ENCODE peak calls at places on chromosomes 7 and 10, in ten cellular contexts. T, J, D, P, U, F, H, I, X and C are unnamed samples.

GRCh38 chr7:48183370-48183743 is 12.1 kb downstream of the ABCA13 start:
- DNase-seq in U (no peak), P (no peak), F (no peak), X (no peak), I (no peak), J (no peak), T (no peak), H (no peak), D (no peak), C (no peak)

GRCh38 chr10:67171970-67172369 is 246.1 kb downstream of the LRRTM3 start:
- DNase-seq in T (no peak), F (no peak), J (no peak), X (no peak), D (no peak), U (no peak), P (no peak), I (no peak), H (no peak), C (no peak)

GRCh38 chr7:121620206-121620605 is 224.1 kb upstream of the FAM3C start:
- DNase-seq in T (no peak), J (no peak), U (no peak), H (no peak), X (no peak), F (no peak), D (no peak), P (no peak), I (no peak), C (no peak)

GRCh38 chr10:43737003-43737402 is 88.3 kb upstream of the ZNF32 start:
- DNase-seq in F (no peak), I (no peak), X (no peak), U (no peak), J (no peak), T (no peak), D (no peak), H (no peak), P (no peak), C (no peak)

GRCh38 chr7:670501-671390 is 55.8 kb upstream of the DNAAF5 start:
- DNase-seq in X (no peak), H (no peak), U (no peak), J (no peak), P (no peak), I (no peak), D (no peak), T (no peak), F (no peak), C (peak; percentile 35)

GRCh38 chr7:16915405-16915804 is 33.6 kb upstream of the AGR3 start:
- DNase-seq in X (no peak), T (no peak), D (peak; percentile 91), F (no peak), I (no peak), U (peak; percentile 3), J (peak; percentile 86), P (no peak), H (no peak), C (no peak)

GRCh38 chr10:79923669-79924068 is 25.2 kb downstream of the SFTPD start:
- DNase-seq in J (no peak), P (no peak), D (no peak), I (no peak), H (no peak), T (no peak), F (no peak), X (no peak), U (no peak), C (no peak)

GRCh38 chr10:87771871-87772500 is 46.0 kb downstream of the ATAD1 start:
- DNase-seq in T (no peak), I (no peak), F (no peak), X (no peak), D (peak; percentile 20), J (no peak), P (no peak), U (no peak), H (no peak), C (no peak)

GRCh38 chr7:713488-714230 is 12.8 kb upstream of the DNAAF5 start:
- DNase-seq in D (no peak), T (no peak), J (no peak), U (no peak), H (peak; percentile 12), F (no peak), P (no peak), I (no peak), X (no peak), C (no peak)

GRCh38 chr7:123769371-123769770 is 20.6 kb upstream of the WASL start:
- DNase-seq in I (no peak), D (peak; percentile 5), J (no peak), U (peak; percentile 62), F (peak; percentile 75), P (no peak), X (no peak), H (no peak), T (peak; percentile 45), C (no peak)

GRCh38 chr7:141949068-141949467 is 2.3 kb upstream of the CLEC5A start:
- DNase-seq in P (no peak), J (no peak), T (no peak), F (no peak), D (no peak), X (no peak), U (no peak), H (no peak), I (no peak), C (no peak)

GRCh38 chr7:141944811-141945210 is 2.0 kb downstream of the CLEC5A start:
- DNase-seq in X (no peak), D (no peak), U (no peak), F (no peak), J (no peak), T (no peak), H (no peak), P (no peak), I (no peak), C (no peak)

GRCh38 chr7:141946874-141947273 is at the start of gene CLEC5A:
- DNase-seq in H (no peak), P (no peak), X (no peak), T (no peak), F (no peak), D (no peak), J (no peak), U (no peak), I (no peak), C (no peak)

GRCh38 chr7:141941075-141941474 is 5.7 kb downstream of the CLEC5A start:
- DNase-seq in H (no peak), U (no peak), P (no peak), D (no peak), J (no peak), F (no peak), T (no peak), X (no peak), I (no peak), C (no peak)

GRCh38 chr7:141945356-141945755 is 1.4 kb downstream of the CLEC5A start:
- DNase-seq in F (no peak), X (no peak), D (no peak), I (no peak), T (no peak), J (no peak), H (no peak), P (no peak), U (no peak), C (no peak)
- H3K27ac ChIP-seq in F (no peak overlapping the region), X (no peak overlapping the region), D (no peak overlapping the region), I (no peak overlapping the region), T (no peak overlapping the region), J (no peak overlapping the region), H (no peak overlapping the region), P (no peak overlapping the region), U (no peak overlapping the region), C (no peak overlapping the region)

GRCh38 chr7:151682831-151683614 is 163.3 kb upstream of the RHEB start:
- DNase-seq in I (no peak), P (no peak), H (no peak), J (no peak), F (no peak), X (no peak), T (no peak), U (no peak), D (no peak), C (no peak)

GRCh38 chr7:151679868-151680534 is 160.3 kb upstream of the RHEB start:
- DNase-seq in I (no peak), X (no peak), H (no peak), U (no peak), F (no peak), P (no peak), T (no peak), D (no peak), J (no peak), C (no peak)

GRCh38 chr7:151681726-151682125 is 162.0 kb upstream of the RHEB start:
- DNase-seq in J (no peak), U (no peak), I (no peak), T (no peak), X (no peak), F (no peak), H (no peak), D (no peak), P (no peak), C (no peak)

GRCh38 chr7:151679073-151679708 is 159.5 kb upstream of the RHEB start:
- DNase-seq in U (no peak), X (no peak), F (no peak), I (no peak), H (no peak), J (no peak), P (no peak), T (no peak), D (no peak), C (no peak)

GRCh38 chr7:151680810-151681209 is 161.1 kb upstream of the RHEB start:
- DNase-seq in D (peak; percentile 74), P (peak; percentile 68), F (no peak), T (no peak), U (no peak), X (peak; percentile 47), J (no peak), H (peak; percentile 55), I (no peak), C (no peak)
- H3K4me1 ChIP-seq in D (peaks cover 12% of the 10 kb centered on the region), P (peaks cover 11% of the 10 kb centered on the region), F (no peaks in the 10 kb centered on the region), T (peaks cover 29% of the 10 kb centered on the region), U (no peaks in the 10 kb centered on the region), X (no peaks in the 10 kb centered on the region), J (peaks cover 8% of the 10 kb centered on the region), H (peaks cover 2% of the 10 kb centered on the region), I (peaks cover 17% of the 10 kb centered on the region), C (no peaks in the 10 kb centered on the region)

GRCh38 chr10:97433430-97434001 is 7.5 kb downstream of the PGAM1 start:
- DNase-seq in D (no peak), P (no peak), H (no peak), I (no peak), J (no peak), U (no peak), T (no peak), X (no peak), F (no peak), C (no peak)
- TF ChIP-seq POLR2A in D (no peak), P (no peak), H (no peak), I (no peak), J (no peak), U (no peak), T (no peak), X (no peak), F (no peak), C (no peak)

DNA sequence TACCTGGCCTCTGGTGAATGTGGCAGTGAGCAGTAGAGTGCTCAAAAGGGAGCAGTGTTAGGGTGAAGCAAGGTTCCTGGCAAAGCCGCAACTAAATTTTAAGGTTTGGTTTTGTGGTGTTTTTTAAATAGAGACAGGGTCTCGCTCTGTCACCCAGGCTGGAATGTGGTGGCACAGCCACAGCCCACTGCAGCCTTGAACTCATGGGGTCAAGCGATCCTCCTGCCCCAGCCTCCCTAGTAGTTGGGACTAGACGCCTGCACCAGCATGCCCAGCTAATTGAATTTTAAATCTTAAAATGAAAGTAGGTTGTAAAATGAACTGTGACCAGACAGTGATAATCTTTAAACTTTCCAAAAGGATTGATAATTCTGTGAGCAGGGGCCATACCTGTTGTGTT is 130.4 kb downstream of the CCNY start:
- DNase-seq in I (no peak), U (no peak), X (no peak), D (no peak), J (no peak), P (no peak), T (no peak), F (no peak), H (no peak), C (no peak)
- H3K27ac ChIP-seq in I (no peak overlapping the region), U (no peak overlapping the region), X (no peak overlapping the region), D (no peak overlapping the region), J (no peak overlapping the region), P (no peak overlapping the region), T (no peak overlapping the region), F (no peak overlapping the region), H (no peak overlapping the region), C (no peak overlapping the region)